ENCODE peak calls at places on chromosomes 1 and 21, in eight cellular contexts. F is activated T-cell treated with anti-CD3 and anti-CD28 coated beads, Interleukin-2, amount 50 U/mL, for 1 hour; H is naive thymus-derived CD4-positive, alpha-beta T cell; R is iPS-NIHi11; Y is NCI-H226; K is GM23248; B is stromal cell of bone marrow; I is Caki2. G is an unnamed sample.

GRCh38 chr1:244361764-244362473 is 89.8 kb downstream of the ADSS2 start:
- DNase-seq in F (no peak), H (no peak), R (peak; percentile 67), Y (no peak), K (peak; percentile 60), B (peak; percentile 84), I (peak; percentile 91), G (peak; percentile 18)

GRCh38 chr1:164638506-164639202 is 79.7 kb downstream of the PBX1 start:
- DNase-seq in F (no peak), H (no peak), R (peak; percentile 18), Y (peak; percentile 56), K (no peak), B (no peak), I (no peak), G (no peak)

GRCh38 chr21:14826630-14827029 is 238.2 kb downstream of the NRIP1 start:
- DNase-seq in F (no peak), H (no peak), R (no peak), Y (no peak), K (no peak), B (no peak), I (no peak), G (no peak)

GRCh38 chr1:208170252-208170651 is 73.9 kb downstream of the PLXNA2 start:
- DNase-seq in F (no peak), H (no peak), R (no peak), Y (peak; percentile 26), K (no peak), B (no peak), I (no peak), G (no peak)

GRCh38 chr1:24047101-24047459 is 64.9 kb downstream of the MYOM3 start:
- DNase-seq in F (no peak), H (no peak), R (peak; percentile 16), Y (peak; percentile 62), K (peak; percentile 88), B (peak; percentile 61), I (peak; percentile 46), G (peak; percentile 83)

GRCh38 chr1:64167176-64167575 is 36.2 kb upstream of the UBE2U start:
- DNase-seq in F (no peak), H (no peak), R (no peak), Y (peak; percentile 39), K (peak; percentile 57), B (peak; percentile 82), I (no peak), G (no peak)

GRCh38 chr1:49651136-49651535 is 372.6 kb downstream of the AGBL4 start:
- DNase-seq in F (no peak), H (no peak), R (no peak), Y (no peak), K (no peak), B (no peak), I (no peak), G (no peak)

GRCh38 chr1:145995964-145996432 is 381 bp downstream of the TXNIP start:
- DNase-seq in F (peak; percentile 34), H (no peak), R (no peak), Y (no peak), K (peak; percentile 42), B (no peak), I (no peak), G (no peak)

GRCh38 chr1:228219962-228220780 is 12.3 kb downstream of the OBSCN start:
- DNase-seq in F (no peak), H (no peak), R (no peak), Y (no peak), K (no peak), B (no peak), I (no peak), G (no peak)

GRCh38 chr1:85577421-85578320 is 2.9 kb upstream of the CCN1 start:
- DNase-seq in F (no peak), H (no peak), R (peak; percentile 33), Y (no peak), K (peak; percentile 92), B (peak; percentile 49), I (no peak), G (peak; percentile 82)

GRCh38 chr1:111709986-111710385 is 29.2 kb downstream of the INKA2 start:
- DNase-seq in F (no peak), H (no peak), R (no peak), Y (no peak), K (no peak), B (no peak), I (no peak), G (no peak)

GRCh38 chr1:24020470-24020869 is 40.3 kb upstream of the SRSF10 start:
- DNase-seq in F (no peak), H (no peak), R (no peak), Y (no peak), K (peak; percentile 29), B (no peak), I (no peak), G (no peak)

GRCh38 chr1:212760126-212760823 is 31.3 kb downstream of the NSL1 start:
- DNase-seq in F (peak; percentile 44), H (peak; percentile 33), R (peak; percentile 64), Y (no peak), K (peak; percentile 51), B (no peak), I (no peak), G (peak; percentile 15)

GRCh38 chr1:39573736-39574624 is 2.6 kb downstream of the PABPC4 start:
- DNase-seq in F (no peak), H (no peak), R (no peak), Y (no peak), K (peak; percentile 74), B (peak; percentile 27), I (no peak), G (peak; percentile 47)

GRCh38 chr21:21064353-21064752 is 66.1 kb downstream of the NCAM2 start:
- DNase-seq in F (no peak), H (no peak), R (no peak), Y (no peak), K (no peak), B (no peak), I (no peak), G (no peak)

GRCh38 chr1:8397511-8397910 is 79.6 kb downstream of the SLC45A1 start:
- DNase-seq in F (no peak), H (no peak), R (no peak), Y (peak; percentile 12), K (peak; percentile 72), B (no peak), I (no peak), G (peak; percentile 85)

GRCh38 chr21:44377922-44378645 is 24.7 kb downstream of the TRPM2 start:
- DNase-seq in F (no peak), H (no peak), R (no peak), Y (no peak), K (no peak), B (no peak), I (no peak), G (no peak)

GRCh38 chr1:20115916-20116315 is 3.4 kb downstream of the PLA2G2D start:
- DNase-seq in F (no peak), H (no peak), R (no peak), Y (no peak), K (no peak), B (no peak), I (no peak), G (no peak)

GRCh38 chr21:18522181-18522771 is 118.7 kb upstream of the TMPRSS15 start:
- DNase-seq in F (no peak), H (no peak), R (no peak), Y (no peak), K (no peak), B (no peak), I (no peak), G (no peak)

GRCh38 chr1:225565845-225566244 is 87.1 kb downstream of the ENAH start:
- DNase-seq in F (no peak), H (no peak), R (no peak), Y (no peak), K (peak; percentile 69), B (peak; percentile 88), I (no peak), G (peak; percentile 86)

GRCh38 chr1:59266180-59266926 is 30.5 kb upstream of the FGGY start:
- DNase-seq in F (no peak), H (no peak), R (no peak), Y (no peak), K (no peak), B (no peak), I (no peak), G (no peak)

GRCh38 chr21:25806053-25806452 is 71.3 kb downstream of the GABPA start:
- DNase-seq in F (no peak), H (no peak), R (no peak), Y (no peak), K (no peak), B (no peak), I (no peak), G (no peak)

GRCh38 chr1:171251042-171251740 is 2.9 kb downstream of the FMO1 start:
- DNase-seq in F (peak; percentile 28), H (no peak), R (no peak), Y (no peak), K (peak; percentile 58), B (no peak), I (no peak), G (no peak)

GRCh38 chr1:41758904-41759548 is 159.7 kb downstream of the HIVEP3 start:
- DNase-seq in F (no peak), H (no peak), R (no peak), Y (peak; percentile 77), K (peak; percentile 92), B (peak; percentile 75), I (no peak), G (peak; percentile 96)

GRCh38 chr1:69157046-69157756 is 410.5 kb upstream of the LRRC7 start:
- DNase-seq in F (no peak), H (no peak), R (no peak), Y (no peak), K (no peak), B (no peak), I (no peak), G (no peak)

GRCh38 chr1:228814091-228814610 is 78.9 kb downstream of the RHOU start:
- DNase-seq in F (no peak), H (no peak), R (no peak), Y (no peak), K (no peak), B (no peak), I (peak; percentile 79), G (no peak)

GRCh38 chr1:68725353-68725752 is 228.5 kb upstream of the DEPDC1 start:
- DNase-seq in F (no peak), H (no peak), R (no peak), Y (peak; percentile 53), K (no peak), B (no peak), I (no peak), G (no peak)

GRCh38 chr1:7539772-7540175 is 231.3 kb upstream of the VAMP3 start:
- DNase-seq in F (no peak), H (no peak), R (peak; percentile 71), Y (peak; percentile 56), K (peak; percentile 38), B (no peak), I (no peak), G (no peak)

GRCh38 chr1:27527223-27527856 is 37.4 kb upstream of the WASF2 start:
- DNase-seq in F (peak; percentile 58), H (peak; percentile 87), R (peak; percentile 87), Y (no peak), K (no peak), B (no peak), I (no peak), G (no peak)

GRCh38 chr1:54294846-54295245 is 94.9 kb downstream of the MRPL37 start:
- DNase-seq in F (no peak), H (no peak), R (no peak), Y (no peak), K (peak; percentile 18), B (no peak), I (no peak), G (no peak)

GRCh38 chr1:181149326-181150000 is 61.0 kb downstream of the IER5 start:
- DNase-seq in F (peak; percentile 66), H (peak; percentile 76), R (no peak), Y (no peak), K (no peak), B (no peak), I (no peak), G (no peak)

GRCh38 chr21:43825936-43826622 is 36.7 kb downstream of the RRP1 start:
- DNase-seq in F (no peak), H (no peak), R (peak; percentile 72), Y (no peak), K (no peak), B (no peak), I (no peak), G (no peak)

GRCh38 chr1:202078211-202078610 is 44.5 kb upstream of the GPR37L1 start:
- DNase-seq in F (no peak), H (no peak), R (no peak), Y (no peak), K (no peak), B (no peak), I (no peak), G (no peak)

GRCh38 chr1:111666828-111667227 is 47.2 kb downstream of the RAP1A start:
- DNase-seq in F (no peak), H (no peak), R (no peak), Y (no peak), K (no peak), B (peak; percentile 38), I (no peak), G (peak; percentile 6)